ENCODE peak calls at places on chromosome 11, in eight cellular contexts. One of them, this sample, is unnamed.

GRCh38 chr11:75499423-75500305 is 26.1 kb downstream of the GDPD5 start:
- DNase-seq in activated gamma-delta T cell: no peak
- DNase-seq in astrocyte of the cerebellum: peak
- DNase-seq in stimulated activated CD4-positive, alpha-beta T cell treated with anti-CD3 and anti-CD28 coated beads, Interleukin-2, amount 100 ng/mL, for 48 hours: no peak
- DNase-seq in AG04450: peak
- DNase-seq in pancreas: no peak
- DNase-seq in fibroblast of pulmonary artery: peak
- DNase-seq in LoVo: peak
- DNase-seq in this sample: no peak

GRCh38 chr11:68381716-68382115 is 69.3 kb downstream of the LRP5 start:
- DNase-seq in stimulated activated CD4-positive, alpha-beta T cell treated with anti-CD3 and anti-CD28 coated beads, Interleukin-2, amount 100 ng/mL, for 48 hours: no peak
- DNase-seq in LoVo: no peak
- DNase-seq in fibroblast of pulmonary artery: no peak
- DNase-seq in pancreas: no peak
- DNase-seq in activated gamma-delta T cell: no peak
- DNase-seq in astrocyte of the cerebellum: no peak
- DNase-seq in AG04450: no peak
- DNase-seq in this sample: no peak

GRCh38 chr11:65884716-65885092 is 3.6 kb downstream of the FIBP start:
- DNase-seq in stimulated activated CD4-positive, alpha-beta T cell treated with anti-CD3 and anti-CD28 coated beads, Interleukin-2, amount 100 ng/mL, for 48 hours: peak
- DNase-seq in pancreas: peak
- DNase-seq in astrocyte of the cerebellum: no peak
- DNase-seq in fibroblast of pulmonary artery: peak
- DNase-seq in LoVo: peak
- DNase-seq in activated gamma-delta T cell: peak
- DNase-seq in AG04450: no peak
- DNase-seq in this sample: peak

GRCh38 chr11:34181254-34181653 is 75.8 kb downstream of the NAT10 start:
- DNase-seq in fibroblast of pulmonary artery: no peak
- DNase-seq in stimulated activated CD4-positive, alpha-beta T cell treated with anti-CD3 and anti-CD28 coated beads, Interleukin-2, amount 100 ng/mL, for 48 hours: no peak
- DNase-seq in astrocyte of the cerebellum: no peak
- DNase-seq in pancreas: no peak
- DNase-seq in AG04450: no peak
- DNase-seq in activated gamma-delta T cell: no peak
- DNase-seq in LoVo: no peak
- DNase-seq in this sample: no peak

GRCh38 chr11:124917115-124917637 is 1.9 kb upstream of the HEPN1 start:
- DNase-seq in LoVo: no peak
- DNase-seq in fibroblast of pulmonary artery: peak
- DNase-seq in astrocyte of the cerebellum: no peak
- DNase-seq in stimulated activated CD4-positive, alpha-beta T cell treated with anti-CD3 and anti-CD28 coated beads, Interleukin-2, amount 100 ng/mL, for 48 hours: no peak
- DNase-seq in pancreas: no peak
- DNase-seq in activated gamma-delta T cell: no peak
- DNase-seq in AG04450: peak
- DNase-seq in this sample: no peak

GRCh38 chr11:68164437-68164836 is 43.2 kb upstream of the CHKA start:
- DNase-seq in activated gamma-delta T cell: no peak
- DNase-seq in fibroblast of pulmonary artery: peak
- DNase-seq in LoVo: no peak
- DNase-seq in astrocyte of the cerebellum: no peak
- DNase-seq in AG04450: no peak
- DNase-seq in stimulated activated CD4-positive, alpha-beta T cell treated with anti-CD3 and anti-CD28 coated beads, Interleukin-2, amount 100 ng/mL, for 48 hours: no peak
- DNase-seq in pancreas: no peak
- DNase-seq in this sample: no peak

GRCh38 chr11:118688851-118689502 is 9.5 kb upstream of the TREH start:
- DNase-seq in fibroblast of pulmonary artery: no peak
- DNase-seq in pancreas: peak
- DNase-seq in activated gamma-delta T cell: no peak
- DNase-seq in AG04450: no peak
- DNase-seq in stimulated activated CD4-positive, alpha-beta T cell treated with anti-CD3 and anti-CD28 coated beads, Interleukin-2, amount 100 ng/mL, for 48 hours: no peak
- DNase-seq in astrocyte of the cerebellum: no peak
- DNase-seq in LoVo: no peak
- DNase-seq in this sample: no peak

GRCh38 chr11:9748361-9748970 is 84.6 kb downstream of the SWAP70 start:
- DNase-seq in activated gamma-delta T cell: no peak
- DNase-seq in pancreas: no peak
- DNase-seq in fibroblast of pulmonary artery: peak
- DNase-seq in AG04450: no peak
- DNase-seq in LoVo: no peak
- DNase-seq in stimulated activated CD4-positive, alpha-beta T cell treated with anti-CD3 and anti-CD28 coated beads, Interleukin-2, amount 100 ng/mL, for 48 hours: peak
- DNase-seq in astrocyte of the cerebellum: peak
- DNase-seq in this sample: peak

GRCh38 chr11:128481135-128481534 is 106.2 kb downstream of the ETS1 start:
- DNase-seq in pancreas: no peak
- DNase-seq in LoVo: no peak
- DNase-seq in AG04450: peak
- DNase-seq in fibroblast of pulmonary artery: peak
- DNase-seq in stimulated activated CD4-positive, alpha-beta T cell treated with anti-CD3 and anti-CD28 coated beads, Interleukin-2, amount 100 ng/mL, for 48 hours: no peak
- DNase-seq in astrocyte of the cerebellum: peak
- DNase-seq in activated gamma-delta T cell: no peak
- DNase-seq in this sample: no peak

GRCh38 chr11:76329983-76330382 is 50.9 kb downstream of the THAP12 start:
- DNase-seq in fibroblast of pulmonary artery: no peak
- DNase-seq in AG04450: no peak
- DNase-seq in astrocyte of the cerebellum: no peak
- DNase-seq in LoVo: no peak
- DNase-seq in pancreas: no peak
- DNase-seq in stimulated activated CD4-positive, alpha-beta T cell treated with anti-CD3 and anti-CD28 coated beads, Interleukin-2, amount 100 ng/mL, for 48 hours: no peak
- DNase-seq in activated gamma-delta T cell: no peak
- DNase-seq in this sample: no peak

GRCh38 chr11:125301301-125301700 is 136.8 kb downstream of the PKNOX2 start:
- DNase-seq in activated gamma-delta T cell: no peak
- DNase-seq in AG04450: no peak
- DNase-seq in astrocyte of the cerebellum: no peak
- DNase-seq in LoVo: no peak
- DNase-seq in stimulated activated CD4-positive, alpha-beta T cell treated with anti-CD3 and anti-CD28 coated beads, Interleukin-2, amount 100 ng/mL, for 48 hours: no peak
- DNase-seq in fibroblast of pulmonary artery: no peak
- DNase-seq in pancreas: no peak
- DNase-seq in this sample: no peak

GRCh38 chr11:34552270-34552669 is 38.7 kb upstream of the ELF5 start:
- DNase-seq in stimulated activated CD4-positive, alpha-beta T cell treated with anti-CD3 and anti-CD28 coated beads, Interleukin-2, amount 100 ng/mL, for 48 hours: no peak
- DNase-seq in LoVo: no peak
- DNase-seq in astrocyte of the cerebellum: no peak
- DNase-seq in AG04450: no peak
- DNase-seq in fibroblast of pulmonary artery: no peak
- DNase-seq in pancreas: no peak
- DNase-seq in activated gamma-delta T cell: no peak
- DNase-seq in this sample: no peak

GRCh38 chr11:132595711-132596111 is 936.6 kb downstream of the OPCML start:
- DNase-seq in pancreas: no peak
- DNase-seq in activated gamma-delta T cell: no peak
- DNase-seq in astrocyte of the cerebellum: peak
- DNase-seq in LoVo: no peak
- DNase-seq in AG04450: no peak
- DNase-seq in fibroblast of pulmonary artery: peak
- DNase-seq in stimulated activated CD4-positive, alpha-beta T cell treated with anti-CD3 and anti-CD28 coated beads, Interleukin-2, amount 100 ng/mL, for 48 hours: no peak
- DNase-seq in this sample: no peak

GRCh38 chr11:23211221-23211620 is 350.9 kb upstream of the CCDC179 start:
- DNase-seq in fibroblast of pulmonary artery: no peak
- DNase-seq in stimulated activated CD4-positive, alpha-beta T cell treated with anti-CD3 and anti-CD28 coated beads, Interleukin-2, amount 100 ng/mL, for 48 hours: no peak
- DNase-seq in pancreas: no peak
- DNase-seq in LoVo: no peak
- DNase-seq in activated gamma-delta T cell: no peak
- DNase-seq in astrocyte of the cerebellum: no peak
- DNase-seq in AG04450: no peak
- DNase-seq in this sample: no peak

GRCh38 chr11:75869661-75870455 is 54.8 kb downstream of the UVRAG start:
- DNase-seq in LoVo: no peak
- DNase-seq in astrocyte of the cerebellum: no peak
- DNase-seq in stimulated activated CD4-positive, alpha-beta T cell treated with anti-CD3 and anti-CD28 coated beads, Interleukin-2, amount 100 ng/mL, for 48 hours: no peak
- DNase-seq in AG04450: no peak
- DNase-seq in pancreas: no peak
- DNase-seq in fibroblast of pulmonary artery: no peak
- DNase-seq in activated gamma-delta T cell: no peak
- DNase-seq in this sample: no peak

GRCh38 chr11:13367115-13367514 is 89.5 kb downstream of the BMAL1 start:
- DNase-seq in activated gamma-delta T cell: no peak
- DNase-seq in astrocyte of the cerebellum: no peak
- DNase-seq in AG04450: no peak
- DNase-seq in stimulated activated CD4-positive, alpha-beta T cell treated with anti-CD3 and anti-CD28 coated beads, Interleukin-2, amount 100 ng/mL, for 48 hours: no peak
- DNase-seq in LoVo: no peak
- DNase-seq in pancreas: no peak
- DNase-seq in fibroblast of pulmonary artery: no peak
- DNase-seq in this sample: no peak